ENCODE peak calls at places on chromosomes 6 and 20, in ten cellular contexts. P, V, K, F, Q, W, G, O, U and M are unnamed samples.
A peak's percentile ranks its signal among the peaks of the same experiment; 100 is the strongest.

GRCh38 chr20:2327620-2328555 is 32.1 kb downstream of the TGM3 start:
- DNase-seq in P (no peak), V (no peak), K (no peak), F (no peak), Q (no peak), W (no peak), G (no peak), O (no peak), U (no peak), M (no peak)

GRCh38 chr20:53748821-53749402 is 155.3 kb upstream of the ZNF217 start:
- DNase-seq in P (no peak), V (no peak), K (peak; percentile 60), F (peak; percentile 44), Q (no peak), W (no peak), G (no peak), O (no peak), U (no peak), M (no peak)

GRCh38 chr20:25540273-25540672 is 45.1 kb downstream of the NINL start:
- DNase-seq in P (no peak), V (no peak), K (peak; percentile 56), F (no peak), Q (no peak), W (no peak), G (no peak), O (no peak), U (no peak), M (no peak)

GRCh38 chr6:72817208-72817607 is 195.3 kb downstream of the KCNQ5 start:
- DNase-seq in P (no peak), V (no peak), K (no peak), F (no peak), Q (no peak), W (no peak), G (no peak), O (no peak), U (no peak), M (no peak)

GRCh38 chr6:112883095-112883494 is 536.0 kb downstream of the RFPL4B start:
- DNase-seq in P (no peak), V (no peak), K (no peak), F (no peak), Q (no peak), W (no peak), G (no peak), O (no peak), U (no peak), M (no peak)

GRCh38 chr6:159084493-159085091 is 39.8 kb upstream of the TAGAP start:
- DNase-seq in P (no peak), V (no peak), K (no peak), F (no peak), Q (peak; percentile 68), W (no peak), G (no peak), O (no peak), U (no peak), M (no peak)

GRCh38 chr6:166244353-166245045 is 63.7 kb downstream of the PRR18 start:
- DNase-seq in P (no peak), V (no peak), K (peak; percentile 84), F (no peak), Q (no peak), W (no peak), G (peak; percentile 61), O (no peak), U (no peak), M (peak; percentile 56)

GRCh38 chr20:36121981-36122930 is 32.3 kb upstream of the EPB41L1 start:
- DNase-seq in P (peak; percentile 90), V (peak; percentile 85), K (no peak), F (no peak), Q (no peak), W (no peak), G (peak; percentile 87), O (peak; percentile 91), U (no peak), M (no peak)

GRCh38 chr6:69232506-69233194 is 564.2 kb downstream of the LMBRD1 start:
- DNase-seq in P (peak; percentile 82), V (peak; percentile 71), K (peak; percentile 52), F (peak; percentile 2), Q (peak; percentile 70), W (peak; percentile 77), G (peak; percentile 88), O (peak; percentile 61), U (peak; percentile 22), M (no peak)

GRCh38 chr6:760982-761955 is 68.3 kb upstream of the EXOC2 start:
- DNase-seq in P (no peak), V (no peak), K (no peak), F (no peak), Q (no peak), W (no peak), G (peak; percentile 64), O (no peak), U (no peak), M (no peak)

GRCh38 chr20:10553326-10553984 is 118.3 kb downstream of the SLX4IP start:
- DNase-seq in P (peak; percentile 72), V (peak; percentile 69), K (peak; percentile 71), F (no peak), Q (peak; percentile 87), W (no peak), G (peak; percentile 46), O (peak; percentile 50), U (peak; percentile 48), M (no peak)

GRCh38 chr20:37201827-37202162 is 22.4 kb upstream of the MROH8 start:
- DNase-seq in P (no peak), V (no peak), K (no peak), F (no peak), Q (no peak), W (no peak), G (no peak), O (no peak), U (no peak), M (no peak)
- H3K4me3 ChIP-seq in P (no peak overlapping the region), V (no peak overlapping the region), K (no peak overlapping the region), F (no peak overlapping the region), Q (no peak overlapping the region), W (no peak overlapping the region), G (no peak overlapping the region), O (no peak overlapping the region), U (no peak overlapping the region), M (no peak overlapping the region)

GRCh38 chr20:609371-609964 is 641 bp downstream of the TCF15 start:
- DNase-seq in P (peak; percentile 48), V (no peak), K (no peak), F (no peak), Q (no peak), W (no peak), G (no peak), O (no peak), U (no peak), M (no peak)

GRCh38 chr20:610130-611046 is at the start of gene TCF15:
- DNase-seq in P (peak; percentile 55), V (peak; percentile 5), K (no peak), F (no peak), Q (no peak), W (no peak), G (no peak), O (no peak), U (no peak), M (no peak)

GRCh38 chr20:607476-607875 is 2.6 kb downstream of the TCF15 start:
- DNase-seq in P (peak; percentile 33), V (no peak), K (no peak), F (no peak), Q (no peak), W (no peak), G (no peak), O (no peak), U (no peak), M (no peak)

GRCh38 chr20:611047-611842 is 1.1 kb upstream of the TCF15 start:
- DNase-seq in P (peak; percentile 57), V (no peak), K (no peak), F (no peak), Q (no peak), W (no peak), G (no peak), O (no peak), U (no peak), M (no peak)

GRCh38 chr20:608970-609369 is 1.1 kb downstream of the TCF15 start:
- DNase-seq in P (peak; percentile 43), V (no peak), K (no peak), F (no peak), Q (no peak), W (no peak), G (no peak), O (no peak), U (no peak), M (no peak)
- H3K4me3 ChIP-seq in P (no peak overlapping the region), V (peak overlapping the region; percentile 21), K (no peak overlapping the region), F (no peak overlapping the region), Q (no peak overlapping the region), W (no peak overlapping the region), G (no peak overlapping the region), O (no peak overlapping the region), U (no peak overlapping the region), M (no peak overlapping the region)

DNA sequence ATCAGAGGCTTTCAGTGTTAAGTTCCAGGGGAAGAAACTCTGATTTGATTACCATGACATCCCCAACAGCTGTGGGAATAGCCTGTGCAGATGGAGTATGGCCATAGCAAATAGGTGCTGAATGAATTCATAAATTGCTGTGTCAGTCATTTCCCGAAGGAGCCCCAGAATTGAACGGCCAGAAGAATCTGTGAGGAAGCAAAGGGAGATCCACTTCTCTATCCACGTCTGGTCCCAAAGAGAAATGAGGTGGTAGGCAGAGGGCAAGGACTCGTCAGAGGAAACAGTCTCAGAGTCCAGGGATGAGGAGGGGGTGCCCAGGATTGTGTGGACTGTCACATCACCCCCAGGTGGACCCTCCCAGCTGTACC is 3.1 kb upstream of the TAF8 start:
- DNase-seq in P (peak; percentile 27), V (no peak), K (no peak), F (no peak), Q (no peak), W (no peak), G (no peak), O (no peak), U (no peak), M (no peak)
- H3K4me3 ChIP-seq in P (peak overlapping the region; percentile 87), V (peak overlapping the region; percentile 58), K (no peak overlapping the region), F (peak overlapping the region; percentile 98), Q (peak overlapping the region; percentile 63), W (peak overlapping the region; percentile 93), G (peak overlapping the region; percentile 96), O (peak overlapping the region; percentile 75), U (peak overlapping the region; percentile 80), M (peak overlapping the region; percentile 79)

GRCh38 chr6:124977067-124977908 is 15.1 kb downstream of the RNF217 start:
- DNase-seq in P (no peak), V (no peak), K (no peak), F (no peak), Q (peak; percentile 23), W (no peak), G (no peak), O (no peak), U (no peak), M (no peak)

GRCh38 chr6:124979294-124979678 is 17.0 kb downstream of the RNF217 start:
- DNase-seq in P (no peak), V (no peak), K (no peak), F (no peak), Q (no peak), W (no peak), G (no peak), O (no peak), U (no peak), M (no peak)

GRCh38 chr6:124982669-124983068 is 20.4 kb downstream of the RNF217 start:
- DNase-seq in P (no peak), V (no peak), K (no peak), F (no peak), Q (no peak), W (no peak), G (no peak), O (no peak), U (no peak), M (no peak)

GRCh38 chr6:124974770-124975377 is 12.6 kb downstream of the RNF217 start:
- DNase-seq in P (no peak), V (no peak), K (no peak), F (no peak), Q (no peak), W (no peak), G (no peak), O (no peak), U (no peak), M (no peak)

GRCh38 chr6:124978451-124979293 is 16.4 kb downstream of the RNF217 start:
- DNase-seq in P (no peak), V (no peak), K (no peak), F (no peak), Q (no peak), W (no peak), G (no peak), O (no peak), U (no peak), M (no peak)
- H3K4me3 ChIP-seq in P (no peak overlapping the region), V (no peak overlapping the region), K (no peak overlapping the region), F (no peak overlapping the region), Q (no peak overlapping the region), W (no peak overlapping the region), G (no peak overlapping the region), O (no peak overlapping the region), U (no peak overlapping the region), M (no peak overlapping the region)